ENCODE peak calls at places on chromosomes 4 and X, in four cellular contexts. G is A549, D is fibroblast of mammary gland, V is fibroblast of pulmonary artery. W is an unnamed sample.

GRCh38 chr4:7192252-7193039 is at the start of gene SORCS2:
- DNase-seq in D (peak), G (peak), V (peak), W (no peak)

GRCh38 chrX:19855700-19856381 is 31.6 kb downstream of the SH3KBP1 start:
- DNase-seq in V (peak), G (no peak), D (no peak), W (no peak)

GRCh38 chr4:54225671-54226398 is 3.3 kb upstream of the PDGFRA start:
- DNase-seq in G (no peak), D (peak), V (peak), W (no peak)

GRCh38 chrX:68648960-68649359 is 1.5 kb downstream of the STARD8 start:
- DNase-seq in V (peak), D (peak), G (peak), W (no peak)

GRCh38 chrX:94743478-94743877 is 1069.5 kb downstream of the FAM133A start:
- DNase-seq in D (no peak), G (no peak), V (no peak), W (no peak)

GRCh38 chrX:70452143-70452733 is 7.6 kb downstream of the DLG3 start:
- DNase-seq in D (peak), V (peak), G (peak), W (no peak)

GRCh38 chr4:86500527-86500926 is 93.6 kb upstream of the PTPN13 start:
- DNase-seq in V (no peak), G (no peak), D (no peak), W (no peak)

GRCh38 chrX:19769467-19769866 is 117.9 kb downstream of the SH3KBP1 start:
- DNase-seq in D (no peak), G (no peak), V (no peak), W (no peak)

GRCh38 chrX:137428251-137428661 is 137.7 kb upstream of the ZIC3 start:
- DNase-seq in D (no peak), G (no peak), V (no peak), W (no peak)

GRCh38 chr4:25343671-25344070 is 31.1 kb downstream of the ZCCHC4 start:
- DNase-seq in G (no peak), V (peak), D (no peak), W (no peak)

GRCh38 chrX:10189317-10190268 is 32.8 kb downstream of the CLCN4 start:
- DNase-seq in D (peak), G (peak), V (peak), W (no peak)

GRCh38 chrX:4238916-4239315 is 525.5 kb upstream of the PRKX start:
- DNase-seq in D (no peak), V (no peak), G (no peak), W (no peak)

GRCh38 chrX:150408561-150408960 is 45.4 kb downstream of the MAMLD1 start:
- DNase-seq in V (peak), D (no peak), G (no peak), W (no peak)

GRCh38 chrX:69216911-69217310 is 51.7 kb upstream of the PJA1 start:
- DNase-seq in G (no peak), D (no peak), V (no peak), W (no peak)

GRCh38 chr4:22739933-22740332 is 47.2 kb downstream of the GBA3 start:
- DNase-seq in G (no peak), D (no peak), V (no peak), W (no peak)

GRCh38 chr4:151099976-151100417 is 569 bp downstream of the RPS3A start:
- DNase-seq in G (no peak), D (peak), V (peak), W (no peak)

GRCh38 chr4:107243141-107243779 is 207.1 kb upstream of the DKK2 start:
- DNase-seq in G (no peak), V (no peak), D (peak), W (no peak)

GRCh38 chr4:166198041-166198440 is 325.0 kb downstream of the TLL1 start:
- DNase-seq in G (peak), D (no peak), V (no peak), W (no peak)

DNA sequence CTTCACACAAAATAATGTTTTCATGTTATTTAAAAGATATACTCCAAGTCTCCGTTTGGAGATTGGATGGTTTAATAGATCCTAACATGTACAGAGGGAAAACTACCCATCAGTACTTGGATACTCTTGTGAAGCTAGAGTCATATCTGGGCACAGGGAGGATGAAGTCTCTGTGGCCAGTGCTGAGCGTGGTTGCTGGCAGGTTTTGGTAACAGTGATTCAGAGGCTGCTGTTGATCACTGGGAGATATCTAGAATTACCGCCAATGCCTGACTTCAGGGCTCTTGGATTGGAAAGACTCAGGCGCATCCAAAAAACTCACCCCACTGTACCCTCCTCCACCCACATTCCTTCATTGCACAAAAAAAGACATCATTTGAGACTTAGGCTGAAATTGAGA is 107.2 kb upstream of the PGRMC2 start:
- DNase-seq in V (no peak), D (peak), G (no peak), W (no peak)
- TF ChIP-seq CTCF in V (no peak), D (no peak), G (no peak), W (no peak)

GRCh38 chrX:103407776-103408175 is 31.4 kb downstream of the BEX3 start:
- DNase-seq in V (no peak), D (no peak), G (no peak), W (no peak)

GRCh38 chrX:103405009-103405333 is 28.6 kb downstream of the BEX3 start:
- DNase-seq in D (no peak), V (no peak), G (no peak), W (no peak)

GRCh38 chrX:103400931-103401330 is 24.6 kb downstream of the BEX3 start:
- DNase-seq in D (no peak), G (no peak), V (no peak), W (no peak)

GRCh38 chrX:103406256-103406655 is 29.9 kb downstream of the BEX3 start:
- DNase-seq in G (no peak), D (no peak), V (no peak), W (no peak)

GRCh38 chrX:103404225-103405008 is 28.1 kb downstream of the BEX3 start:
- DNase-seq in G (peak), D (peak), V (peak), W (peak)
- H3K4me3 ChIP-seq in G (peak), D (peak), V (peak), W (peak)

DNA sequence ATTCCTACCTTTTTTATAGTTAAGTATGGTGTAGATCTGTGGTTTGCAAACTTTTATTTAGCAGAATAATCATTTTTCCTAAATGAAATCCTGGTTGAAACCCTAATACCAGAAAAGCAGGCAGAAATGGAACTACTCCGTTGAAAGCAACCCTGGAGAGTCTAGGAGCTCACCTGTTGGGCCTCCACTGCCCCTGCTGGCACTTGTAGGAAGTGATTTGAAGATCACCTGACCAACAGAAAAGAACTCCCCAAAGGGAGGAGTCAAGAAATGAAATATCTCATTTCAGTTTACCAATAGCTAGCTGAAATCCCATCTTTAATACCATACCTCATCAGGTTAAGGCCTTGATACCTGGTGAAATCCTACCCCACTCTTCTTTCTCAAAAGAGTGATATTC is 277.1 kb downstream of the KLHL13 start:
- DNase-seq in V (no peak), D (no peak), G (peak), W (no peak)
- TF ChIP-seq CTCF in V (no peak), D (no peak), G (no peak), W (peak)

GRCh38 chr4:13547563-13548041 is 3.3 kb upstream of the NKX3-2 start:
- DNase-seq in D (no peak), G (no peak), V (no peak), W (no peak)
- H3K4me3 ChIP-seq in D (no peak), G (peak), V (no peak), W (peak)

W was measured in GM12864.